ENCODE peak calls at places on chromosomes 2 and 18, in six cellular contexts. One of them, this sample, is unnamed.

GRCh38 chr2:207879536-207879935 is 109.8 kb upstream of the FZD5 start:
- DNase-seq in lower lobe of right lung: no peak
- DNase-seq in aorta: no peak
- DNase-seq in CD8-positive, alpha-beta memory T cell: no peak
- DNase-seq in heart right ventricle: no peak
- DNase-seq in GM12878: no peak
- DNase-seq in this sample: no peak

GRCh38 chr2:42810126-42810970 is 18.0 kb upstream of the HAAO start:
- DNase-seq in lower lobe of right lung: peak; percentile 97
- DNase-seq in aorta: peak; percentile 97
- DNase-seq in CD8-positive, alpha-beta memory T cell: peak; percentile 98
- DNase-seq in heart right ventricle: peak; percentile 96
- DNase-seq in GM12878: peak; percentile 95
- DNase-seq in this sample: peak; percentile 97

GRCh38 chr2:134359367-134360081 is 105.7 kb downstream of the MGAT5 start:
- DNase-seq in lower lobe of right lung: peak; percentile 47
- DNase-seq in aorta: no peak
- DNase-seq in CD8-positive, alpha-beta memory T cell: no peak
- DNase-seq in heart right ventricle: no peak
- DNase-seq in GM12878: no peak
- DNase-seq in this sample: peak; percentile 74

GRCh38 chr18:37471619-37472018 is 94.0 kb downstream of the CELF4 start:
- DNase-seq in lower lobe of right lung: no peak
- DNase-seq in aorta: no peak
- DNase-seq in CD8-positive, alpha-beta memory T cell: no peak
- DNase-seq in heart right ventricle: no peak
- DNase-seq in GM12878: no peak
- DNase-seq in this sample: no peak

GRCh38 chr2:190360561-190360960 is 17.2 kb downstream of the INPP1 start:
- DNase-seq in lower lobe of right lung: no peak
- DNase-seq in aorta: no peak
- DNase-seq in CD8-positive, alpha-beta memory T cell: no peak
- DNase-seq in heart right ventricle: no peak
- DNase-seq in GM12878: no peak
- DNase-seq in this sample: no peak

GRCh38 chr18:6219116-6219717 is 195.5 kb downstream of the L3MBTL4 start:
- DNase-seq in lower lobe of right lung: no peak
- DNase-seq in aorta: no peak
- DNase-seq in CD8-positive, alpha-beta memory T cell: no peak
- DNase-seq in heart right ventricle: peak; percentile 12
- DNase-seq in GM12878: no peak
- DNase-seq in this sample: no peak

GRCh38 chr2:63679252-63679850 is 90.6 kb downstream of the MDH1 start:
- DNase-seq in lower lobe of right lung: no peak
- DNase-seq in aorta: no peak
- DNase-seq in CD8-positive, alpha-beta memory T cell: no peak
- DNase-seq in heart right ventricle: no peak
- DNase-seq in GM12878: no peak
- DNase-seq in this sample: no peak

GRCh38 chr2:128169933-128170709 is 79.1 kb downstream of the UGGT1 start:
- DNase-seq in lower lobe of right lung: no peak
- DNase-seq in aorta: no peak
- DNase-seq in CD8-positive, alpha-beta memory T cell: no peak
- DNase-seq in heart right ventricle: no peak
- DNase-seq in GM12878: no peak
- DNase-seq in this sample: no peak

GRCh38 chr2:163664610-163665009 is 71.2 kb downstream of the FIGN start:
- DNase-seq in lower lobe of right lung: no peak
- DNase-seq in aorta: no peak
- DNase-seq in CD8-positive, alpha-beta memory T cell: no peak
- DNase-seq in heart right ventricle: no peak
- DNase-seq in GM12878: no peak
- DNase-seq in this sample: no peak

GRCh38 chr18:79960921-79961526 is 3.4 kb upstream of the HSBP1L1 start:
- DNase-seq in lower lobe of right lung: peak; percentile 25
- DNase-seq in aorta: no peak
- DNase-seq in CD8-positive, alpha-beta memory T cell: no peak
- DNase-seq in heart right ventricle: no peak
- DNase-seq in GM12878: no peak
- DNase-seq in this sample: no peak

GRCh38 chr2:148658807-148659722 is 14.5 kb downstream of the EPC2 start:
- DNase-seq in lower lobe of right lung: no peak
- DNase-seq in aorta: no peak
- DNase-seq in CD8-positive, alpha-beta memory T cell: peak; percentile 34
- DNase-seq in heart right ventricle: no peak
- DNase-seq in GM12878: peak; percentile 56
- DNase-seq in this sample: no peak

GRCh38 chr2:39706350-39706749 is 40.6 kb downstream of the TMEM178A start:
- DNase-seq in lower lobe of right lung: no peak
- DNase-seq in aorta: no peak
- DNase-seq in CD8-positive, alpha-beta memory T cell: no peak
- DNase-seq in heart right ventricle: no peak
- DNase-seq in GM12878: no peak
- DNase-seq in this sample: no peak

GRCh38 chr2:206846854-206847834 is 81.7 kb downstream of the FASTKD2 start:
- DNase-seq in lower lobe of right lung: no peak
- DNase-seq in aorta: no peak
- DNase-seq in CD8-positive, alpha-beta memory T cell: no peak
- DNase-seq in heart right ventricle: no peak
- DNase-seq in GM12878: no peak
- DNase-seq in this sample: no peak

GRCh38 chr18:29879763-29880162 is 1162.8 kb downstream of the DSC3 start:
- DNase-seq in lower lobe of right lung: no peak
- DNase-seq in aorta: no peak
- DNase-seq in CD8-positive, alpha-beta memory T cell: no peak
- DNase-seq in heart right ventricle: no peak
- DNase-seq in GM12878: no peak
- DNase-seq in this sample: no peak

GRCh38 chr18:77133920-77134496 is 1.4 kb upstream of the MBP start:
- DNase-seq in lower lobe of right lung: peak; percentile 77
- DNase-seq in aorta: peak; percentile 77
- DNase-seq in CD8-positive, alpha-beta memory T cell: no peak
- DNase-seq in heart right ventricle: peak; percentile 53
- DNase-seq in GM12878: no peak
- DNase-seq in this sample: no peak

GRCh38 chr18:58044370-58045264 is 591 bp downstream of the NEDD4L start:
- DNase-seq in lower lobe of right lung: peak; percentile 72
- DNase-seq in aorta: peak; percentile 74
- DNase-seq in CD8-positive, alpha-beta memory T cell: peak; percentile 55
- DNase-seq in heart right ventricle: peak; percentile 5
- DNase-seq in GM12878: no peak
- DNase-seq in this sample: peak; percentile 59

GRCh38 chr2:1572638-1573037 is 159.4 kb downstream of the TPO start:
- DNase-seq in lower lobe of right lung: no peak
- DNase-seq in aorta: no peak
- DNase-seq in CD8-positive, alpha-beta memory T cell: no peak
- DNase-seq in heart right ventricle: peak; percentile 75
- DNase-seq in GM12878: no peak
- DNase-seq in this sample: no peak

GRCh38 chr2:231546014-231546413 is 15.8 kb upstream of the NMUR1 start:
- DNase-seq in lower lobe of right lung: peak; percentile 28
- DNase-seq in aorta: peak; percentile 4
- DNase-seq in CD8-positive, alpha-beta memory T cell: no peak
- DNase-seq in heart right ventricle: no peak
- DNase-seq in GM12878: no peak
- DNase-seq in this sample: no peak
- H3K4me1 ChIP-seq in lower lobe of right lung: peaks cover 41% of the 10 kb centered on the region
- H3K4me1 ChIP-seq in aorta: no peaks in the 10 kb centered on the region
- H3K4me1 ChIP-seq in CD8-positive, alpha-beta memory T cell: peaks cover 24% of the 10 kb centered on the region
- H3K4me1 ChIP-seq in heart right ventricle: peaks cover 34% of the 10 kb centered on the region
- H3K4me1 ChIP-seq in GM12878: peaks cover 30% of the 10 kb centered on the region
- H3K4me1 ChIP-seq in this sample: peaks cover 28% of the 10 kb centered on the region

DNA sequence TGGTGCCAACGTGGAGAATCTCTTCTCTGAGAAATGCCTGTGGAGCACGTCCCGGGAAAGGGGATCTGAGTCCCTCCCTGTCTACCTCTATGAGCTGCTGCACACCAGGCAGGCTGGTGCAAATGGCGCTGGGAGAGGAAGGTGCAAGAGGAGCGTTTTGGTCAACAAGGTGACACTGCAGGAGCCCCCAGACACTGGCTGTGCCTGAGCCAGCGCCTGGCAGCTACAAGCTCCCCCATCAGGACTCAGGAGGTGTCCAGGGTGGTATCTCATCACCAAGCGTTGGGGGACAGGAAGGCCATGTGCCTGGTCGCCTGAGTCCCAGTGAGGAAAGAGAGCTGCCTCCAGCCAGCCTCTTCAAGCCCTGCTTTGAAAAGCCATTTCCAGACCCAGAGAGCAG is 173.4 kb downstream of the TNS1 start:
- DNase-seq in lower lobe of right lung: peak; percentile 30
- DNase-seq in aorta: no peak
- DNase-seq in CD8-positive, alpha-beta memory T cell: no peak
- DNase-seq in heart right ventricle: no peak
- DNase-seq in GM12878: no peak
- DNase-seq in this sample: no peak
- H3K4me1 ChIP-seq in lower lobe of right lung: peaks cover 58% of the 10 kb centered on the region
- H3K4me1 ChIP-seq in aorta: no peaks in the 10 kb centered on the region
- H3K4me1 ChIP-seq in CD8-positive, alpha-beta memory T cell: no peaks in the 10 kb centered on the region
- H3K4me1 ChIP-seq in heart right ventricle: peaks cover 83% of the 10 kb centered on the region
- H3K4me1 ChIP-seq in GM12878: no peaks in the 10 kb centered on the region
- H3K4me1 ChIP-seq in this sample: peaks cover 56% of the 10 kb centered on the region

DNA sequence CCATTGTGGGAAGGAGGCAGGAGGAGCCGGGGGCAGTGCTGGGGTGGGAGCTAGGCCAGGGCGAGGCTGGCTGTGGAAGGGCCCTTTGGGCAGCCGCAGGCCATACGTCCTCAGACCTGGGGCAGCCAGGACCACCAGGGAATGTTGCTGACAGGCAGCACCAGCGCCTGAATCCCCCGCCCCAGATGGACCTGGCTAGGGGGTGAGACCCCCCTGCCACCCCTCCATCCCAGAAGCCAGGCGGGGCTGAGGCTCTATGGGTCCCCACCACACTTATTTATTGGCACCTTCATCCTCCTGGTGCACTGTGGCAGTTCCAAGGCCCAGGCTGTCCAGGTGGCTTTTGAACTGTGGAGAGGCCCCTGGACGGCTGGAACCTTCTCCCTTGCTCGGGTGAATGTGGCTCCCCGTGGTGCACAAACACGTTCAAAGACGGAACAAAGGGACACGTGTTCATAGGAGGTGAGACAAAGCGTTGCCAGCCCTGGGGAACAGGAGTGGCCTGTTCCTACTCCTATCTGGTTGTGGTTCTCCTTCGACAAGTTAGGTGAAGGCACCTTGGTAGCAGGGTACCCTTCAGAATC is 35.1 kb downstream of the RAMP1 start:
- DNase-seq in lower lobe of right lung: no peak
- DNase-seq in aorta: peak; percentile 32
- DNase-seq in CD8-positive, alpha-beta memory T cell: no peak
- DNase-seq in heart right ventricle: no peak
- DNase-seq in GM12878: no peak
- DNase-seq in this sample: peak; percentile 55
- H3K4me1 ChIP-seq in lower lobe of right lung: peaks cover 21% of the 10 kb centered on the region
- H3K4me1 ChIP-seq in aorta: peaks cover 5% of the 10 kb centered on the region
- H3K4me1 ChIP-seq in CD8-positive, alpha-beta memory T cell: peaks cover 24% of the 10 kb centered on the region
- H3K4me1 ChIP-seq in heart right ventricle: peaks cover 68% of the 10 kb centered on the region
- H3K4me1 ChIP-seq in GM12878: peaks cover 15% of the 10 kb centered on the region
- H3K4me1 ChIP-seq in this sample: peaks cover 8% of the 10 kb centered on the region

GRCh38 chr2:23553561-23553960 is 168.6 kb downstream of the KLHL29 start:
- DNase-seq in lower lobe of right lung: no peak
- DNase-seq in aorta: no peak
- DNase-seq in CD8-positive, alpha-beta memory T cell: no peak
- DNase-seq in heart right ventricle: no peak
- DNase-seq in GM12878: no peak
- DNase-seq in this sample: no peak
- H3K4me1 ChIP-seq in lower lobe of right lung: no peaks in the 10 kb centered on the region
- H3K4me1 ChIP-seq in aorta: no peaks in the 10 kb centered on the region
- H3K4me1 ChIP-seq in CD8-positive, alpha-beta memory T cell: no peaks in the 10 kb centered on the region
- H3K4me1 ChIP-seq in heart right ventricle: peaks cover 28% of the 10 kb centered on the region
- H3K4me1 ChIP-seq in GM12878: no peaks in the 10 kb centered on the region
- H3K4me1 ChIP-seq in this sample: no peaks in the 10 kb centered on the region

GRCh38 chr2:85888020-85888744 is 608 bp downstream of the ST3GAL5 start:
- DNase-seq in lower lobe of right lung: peak; percentile 57
- DNase-seq in aorta: peak; percentile 63
- DNase-seq in CD8-positive, alpha-beta memory T cell: peak; percentile 55
- DNase-seq in heart right ventricle: no peak
- DNase-seq in GM12878: no peak
- DNase-seq in this sample: no peak

GRCh38 chr2:85892216-85892944 is 3.6 kb upstream of the ST3GAL5 start:
- DNase-seq in lower lobe of right lung: no peak
- DNase-seq in aorta: no peak
- DNase-seq in CD8-positive, alpha-beta memory T cell: no peak
- DNase-seq in heart right ventricle: no peak
- DNase-seq in GM12878: no peak
- DNase-seq in this sample: no peak

GRCh38 chr2:85889648-85890281 is 975 bp upstream of the ST3GAL5 start:
- DNase-seq in lower lobe of right lung: peak; percentile 69
- DNase-seq in aorta: peak; percentile 66
- DNase-seq in CD8-positive, alpha-beta memory T cell: peak; percentile 10
- DNase-seq in heart right ventricle: no peak
- DNase-seq in GM12878: no peak
- DNase-seq in this sample: peak; percentile 56

GRCh38 chr2:85888745-85889647 is at the start of gene ST3GAL5:
- DNase-seq in lower lobe of right lung: peak; percentile 94
- DNase-seq in aorta: peak; percentile 96
- DNase-seq in CD8-positive, alpha-beta memory T cell: peak; percentile 96
- DNase-seq in heart right ventricle: peak; percentile 90
- DNase-seq in GM12878: peak; percentile 51
- DNase-seq in this sample: peak; percentile 95

DNA sequence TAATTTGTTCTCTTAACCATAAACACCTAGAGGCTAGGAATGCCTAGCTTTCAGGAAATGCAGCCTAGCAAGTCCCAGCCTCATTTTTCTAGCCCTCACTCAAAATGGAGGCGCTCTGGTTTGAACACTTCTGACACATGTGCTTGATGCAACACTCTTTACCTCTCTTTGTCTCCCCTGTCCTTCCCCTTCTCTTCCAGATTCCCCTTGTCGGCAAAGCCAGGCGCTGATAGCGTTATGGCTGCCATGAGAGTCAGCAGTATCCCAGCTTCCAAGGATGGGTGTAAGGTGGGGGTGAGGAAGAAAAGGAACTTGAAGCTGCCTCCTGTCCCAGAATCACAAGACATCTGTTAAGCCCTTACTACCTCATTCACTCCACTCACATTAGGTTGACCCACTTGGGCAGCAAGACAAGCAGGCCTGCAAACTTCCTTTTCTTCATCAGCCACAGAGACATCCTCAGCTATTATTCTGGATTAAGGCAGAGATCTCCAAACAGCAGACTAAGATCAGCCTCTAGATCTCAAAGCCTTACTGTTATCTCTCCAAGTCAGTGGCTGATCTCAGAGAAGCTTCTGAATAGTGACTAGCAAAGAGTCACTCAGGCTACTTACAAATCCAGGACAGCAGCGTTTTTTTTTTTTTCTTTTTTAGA is 1.9 kb upstream of the ST3GAL5 start:
- DNase-seq in lower lobe of right lung: no peak
- DNase-seq in aorta: no peak
- DNase-seq in CD8-positive, alpha-beta memory T cell: no peak
- DNase-seq in heart right ventricle: no peak
- DNase-seq in GM12878: no peak
- DNase-seq in this sample: no peak
- H3K4me1 ChIP-seq in lower lobe of right lung: peaks cover 58% of the 10 kb centered on the region
- H3K4me1 ChIP-seq in aorta: no peaks in the 10 kb centered on the region
- H3K4me1 ChIP-seq in CD8-positive, alpha-beta memory T cell: peaks cover 35% of the 10 kb centered on the region
- H3K4me1 ChIP-seq in heart right ventricle: peaks cover 58% of the 10 kb centered on the region
- H3K4me1 ChIP-seq in GM12878: peaks cover 13% of the 10 kb centered on the region
- H3K4me1 ChIP-seq in this sample: peaks cover 9% of the 10 kb centered on the region

DNA sequence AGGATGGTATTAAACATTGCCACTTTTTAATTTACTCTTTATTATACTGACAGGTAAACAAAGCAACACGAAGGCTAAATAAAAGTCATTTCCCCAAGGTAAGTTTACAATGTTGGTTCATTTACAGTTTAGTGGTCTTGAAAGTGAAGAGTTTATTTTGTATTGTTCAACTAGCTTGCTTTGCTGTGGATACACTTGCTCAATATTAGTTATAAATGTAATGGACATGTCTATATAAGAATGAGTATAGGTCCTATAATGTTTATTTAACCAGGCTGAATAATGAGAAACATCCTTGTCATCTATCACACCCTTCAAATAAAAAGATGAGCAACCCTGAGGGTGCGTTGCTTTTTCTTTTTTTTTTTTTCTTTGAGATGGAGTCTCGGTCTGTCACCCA is 1129.4 kb downstream of the TSN start:
- DNase-seq in lower lobe of right lung: no peak
- DNase-seq in aorta: no peak
- DNase-seq in CD8-positive, alpha-beta memory T cell: no peak
- DNase-seq in heart right ventricle: no peak
- DNase-seq in GM12878: no peak
- DNase-seq in this sample: no peak
- H3K4me1 ChIP-seq in lower lobe of right lung: no peaks in the 10 kb centered on the region
- H3K4me1 ChIP-seq in aorta: no peaks in the 10 kb centered on the region
- H3K4me1 ChIP-seq in CD8-positive, alpha-beta memory T cell: no peaks in the 10 kb centered on the region
- H3K4me1 ChIP-seq in heart right ventricle: no peaks in the 10 kb centered on the region
- H3K4me1 ChIP-seq in GM12878: no peaks in the 10 kb centered on the region
- H3K4me1 ChIP-seq in this sample: no peaks in the 10 kb centered on the region

This sample was measured in left lung.